ENCODE peak calls at places on chromosomes 7 and 10, in six cellular contexts. C is uterus, N is bronchial epithelial cell, Q is mammary epithelial cell, I is fibroblast of the aortic adventitia, S is hepatocyte. X is an unnamed sample.

GRCh38 chr7:88686468-88687229 is 72.9 kb upstream of the ZNF804B start:
- DNase-seq in Q (no peak), N (no peak), I (no peak), S (no peak), C (no peak), X (no peak)

GRCh38 chr7:56079450-56080185 is 13.1 kb downstream of the PHKG1 start:
- DNase-seq in C (peak), N (peak), I (peak), Q (no peak), S (no peak), X (no peak)

GRCh38 chr10:84606428-84606827 is 278.0 kb downstream of the CCSER2 start:
- DNase-seq in Q (no peak), C (no peak), S (no peak), N (no peak), I (no peak), X (no peak)

GRCh38 chr10:25675615-25676014 is 258.4 kb upstream of the MYO3A start:
- DNase-seq in C (no peak), Q (no peak), S (no peak), N (no peak), I (no peak), X (no peak)

GRCh38 chr10:96345250-96345649 is 13.6 kb downstream of the OPALIN start:
- DNase-seq in C (no peak), N (no peak), S (no peak), Q (no peak), I (no peak), X (no peak)

GRCh38 chr7:46162582-46162981 is 241.5 kb upstream of the IGFBP3 start:
- DNase-seq in S (no peak), Q (peak), C (no peak), I (peak), N (peak), X (no peak)

GRCh38 chr10:8369666-8370065 is 315.2 kb downstream of the GATA3 start:
- DNase-seq in Q (peak), C (no peak), N (peak), I (peak), S (no peak), X (no peak)

GRCh38 chr10:50393784-50394183 is 142.5 kb upstream of the ASAH2 start:
- DNase-seq in S (peak), N (peak), I (peak), Q (no peak), C (no peak), X (no peak)

GRCh38 chr7:749121-749520 is 22.0 kb upstream of the PRKAR1B start:
- DNase-seq in I (peak), S (no peak), Q (no peak), N (no peak), C (no peak), X (no peak)

GRCh38 chr7:157618091-157618726 is 281.4 kb downstream of the DNAJB6 start:
- DNase-seq in C (no peak), N (no peak), Q (no peak), I (no peak), S (no peak), X (no peak)

GRCh38 chr10:18918545-18918944 is 130.1 kb upstream of the MALRD1 start:
- DNase-seq in N (peak), Q (peak), I (peak), C (no peak), S (peak), X (no peak)

GRCh38 chr7:66198956-66199355 is 6.2 kb upstream of the TPST1 start:
- DNase-seq in S (no peak), C (no peak), Q (no peak), I (no peak), N (no peak), X (no peak)

GRCh38 chr7:38185395-38185920 is 7.4 kb downstream of the STARD3NL start:
- DNase-seq in C (no peak), I (no peak), S (no peak), N (no peak), Q (no peak), X (no peak)

GRCh38 chr10:124977161-124977560 is 35.2 kb downstream of the ZRANB1 start:
- DNase-seq in N (no peak), S (no peak), C (no peak), I (no peak), Q (no peak), X (no peak)

GRCh38 chr10:132231656-132232552 is 45.2 kb downstream of the DPYSL4 start:
- DNase-seq in I (no peak), Q (no peak), N (no peak), C (no peak), S (no peak), X (peak)

GRCh38 chr10:22252286-22252800 is 34.5 kb upstream of the EBLN1 start:
- DNase-seq in N (peak), C (peak), I (peak), S (peak), Q (peak), X (peak)

GRCh38 chr10:6987536-6987945 is 407.5 kb upstream of the PRKCQ start:
- DNase-seq in S (no peak), C (no peak), Q (no peak), I (no peak), N (no peak), X (no peak)

GRCh38 chr10:132325969-132326889 is 5.8 kb upstream of the LRRC27 start:
- DNase-seq in Q (no peak), S (no peak), I (no peak), C (no peak), N (no peak), X (no peak)

GRCh38 chr10:129741978-129742741 is 221.9 kb downstream of the EBF3 start:
- DNase-seq in S (no peak), N (no peak), I (no peak), C (no peak), Q (no peak), X (no peak)

GRCh38 chr7:105769951-105770628 is 106.3 kb downstream of the ATXN7L1 start:
- DNase-seq in Q (no peak), S (no peak), N (no peak), C (no peak), I (peak), X (no peak)

GRCh38 chr10:97095701-97096300 is 90.0 kb downstream of the SLIT1 start:
- DNase-seq in N (no peak), I (no peak), S (no peak), Q (no peak), C (no peak), X (no peak)

GRCh38 chr7:105826143-105826542 is 50.3 kb downstream of the ATXN7L1 start:
- DNase-seq in N (no peak), Q (no peak), C (no peak), S (no peak), I (peak), X (no peak)

GRCh38 chr10:78515037-78515872 is 481.6 kb downstream of the RPS24 start:
- DNase-seq in I (peak), Q (no peak), S (no peak), N (no peak), C (peak), X (no peak)

GRCh38 chr7:51764981-51765380 is 448.4 kb upstream of the COBL start:
- DNase-seq in Q (no peak), C (no peak), I (no peak), S (peak), N (no peak), X (no peak)

GRCh38 chr10:535051-535450 is 154.4 kb downstream of the DIP2C start:
- DNase-seq in N (no peak), Q (no peak), S (no peak), C (no peak), I (no peak), X (no peak)

GRCh38 chr10:5779753-5780152 is 33.5 kb downstream of the GDI2 start:
- DNase-seq in C (no peak), Q (no peak), S (no peak), N (no peak), I (no peak), X (no peak)

GRCh38 chr7:157508477-157508881 is 171.7 kb downstream of the DNAJB6 start:
- DNase-seq in S (no peak), I (no peak), N (no peak), C (no peak), Q (no peak), X (no peak)

GRCh38 chr7:30543815-30544525 is 39.3 kb upstream of the GGCT start:
- DNase-seq in C (no peak), I (no peak), S (no peak), N (no peak), Q (no peak), X (no peak)

GRCh38 chr7:143884978-143885559 is 16.9 kb downstream of the TCAF1 start:
- DNase-seq in N (no peak), Q (no peak), I (peak), C (peak), S (peak), X (no peak)

GRCh38 chr7:127927339-127927679 is 103.9 kb downstream of the LRRC4 start:
- DNase-seq in C (no peak), N (no peak), I (peak), S (no peak), Q (no peak), X (no peak)

GRCh38 chr10:102146971-102147428 is 5.2 kb upstream of the NOLC1 start:
- DNase-seq in N (no peak), C (no peak), Q (no peak), S (no peak), I (no peak), X (no peak)

GRCh38 chr10:77359287-77359691 is 278.3 kb downstream of the KCNMA1 start:
- DNase-seq in I (no peak), S (no peak), N (no peak), Q (no peak), C (no peak), X (no peak)

GRCh38 chr10:89869180-89869579 is 167.8 kb downstream of the KIF20B start:
- DNase-seq in I (peak), N (no peak), Q (no peak), C (no peak), S (peak), X (no peak)

GRCh38 chr10:29908977-29909376 is 150.4 kb downstream of the JCAD start:
- DNase-seq in S (peak), N (no peak), I (no peak), C (no peak), Q (peak), X (no peak)

DNA sequence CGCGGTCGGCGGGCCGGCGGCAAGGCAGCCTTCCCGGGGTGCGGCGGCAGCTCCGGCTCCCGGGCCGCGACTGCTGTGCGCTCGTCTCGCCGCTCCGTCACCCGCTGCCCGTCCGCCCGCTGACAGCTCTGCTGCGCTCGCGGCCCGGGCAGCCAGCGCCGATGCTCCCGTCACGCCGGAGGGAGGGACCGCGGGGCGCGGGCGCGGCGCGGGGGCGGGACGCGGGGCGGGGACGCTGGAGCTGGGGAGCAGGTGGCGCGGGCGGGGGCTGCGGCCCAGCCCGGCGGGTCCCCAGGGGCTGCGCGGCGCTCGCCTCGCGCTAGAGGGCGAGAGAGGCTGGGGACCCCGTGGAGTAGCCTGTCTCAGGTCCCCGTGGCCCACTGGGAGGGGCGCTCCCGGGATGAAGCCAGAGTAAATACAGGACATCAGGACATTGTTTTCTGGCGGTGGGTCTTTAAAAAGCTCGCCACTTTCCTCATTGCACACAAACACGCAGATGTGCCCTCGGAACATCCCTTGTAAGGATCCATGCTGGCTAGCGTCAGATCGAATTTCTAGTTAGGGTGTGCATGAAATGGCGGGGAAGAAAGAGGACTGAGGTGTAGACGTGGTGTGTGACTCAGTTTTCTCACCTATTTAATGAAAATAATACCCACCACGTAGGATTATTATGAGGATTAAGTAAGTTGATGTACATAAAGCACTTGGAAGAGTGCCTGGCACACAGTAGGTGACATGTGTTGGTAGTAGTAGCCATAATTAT is at the start of gene ELAPOR2:
- DNase-seq in S (peak), C (peak), Q (peak), I (peak), N (peak), X (peak)
- TF ChIP-seq CTCF in S (peak), C (peak), Q (no peak), I (peak), N (no peak), X (no peak)

GRCh38 chr10:72356987-72357386 is 2.3 kb upstream of the DNAJB12 start:
- DNase-seq in N (no peak), Q (no peak), S (no peak), I (no peak), C (no peak), X (no peak)

GRCh38 chr10:72356115-72356514 is 1.4 kb upstream of the DNAJB12 start:
- DNase-seq in Q (no peak), N (no peak), S (no peak), I (no peak), C (no peak), X (no peak)

GRCh38 chr10:72353963-72354355 is 760 bp downstream of the DNAJB12 start:
- DNase-seq in C (no peak), Q (no peak), S (peak), N (no peak), I (peak), X (no peak)

GRCh38 chr10:72354356-72355213 is at the start of gene DNAJB12:
- DNase-seq in S (peak), C (peak), Q (peak), I (peak), N (peak), X (peak)

GRCh38 chr10:72355214-72355555 is 466 bp upstream of the DNAJB12 start:
- DNase-seq in Q (no peak), C (no peak), S (no peak), N (no peak), I (no peak), X (no peak)
- TF ChIP-seq CTCF in Q (no peak), C (no peak), S (no peak), N (no peak), I (no peak), X (no peak)

GRCh38 chr10:32139223-32140073 is 83.2 kb upstream of the KIF5B start:
- DNase-seq in Q (peak), C (peak), N (peak), S (peak), I (peak), X (no peak)
- TF ChIP-seq CTCF in Q (peak), C (no peak), N (peak), S (no peak), I (peak), X (no peak)

DNA sequence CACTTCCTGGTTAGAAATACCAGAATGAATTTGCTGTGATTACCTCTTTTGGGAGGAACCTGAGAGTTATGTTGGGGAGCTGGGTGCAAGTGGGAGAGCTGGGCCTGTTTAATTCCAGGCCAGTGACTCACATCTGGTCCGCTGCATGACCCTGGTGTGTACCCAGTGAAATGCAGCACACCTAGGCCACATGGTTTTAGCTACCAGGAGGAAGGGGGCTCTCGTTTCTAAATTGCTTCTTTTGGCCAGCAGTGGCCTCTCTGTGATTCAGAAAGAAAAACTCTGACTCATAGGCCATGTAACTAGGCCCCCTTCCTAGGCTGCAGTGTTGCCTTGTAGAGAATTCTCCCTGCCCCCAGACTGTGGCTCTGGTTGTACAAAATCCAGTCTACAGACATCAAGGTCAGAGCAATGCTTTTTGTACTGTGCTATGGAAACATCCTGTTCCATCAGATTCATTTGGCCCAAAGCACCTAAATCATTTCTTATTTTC is 6.7 kb downstream of the AGFG2 start:
- DNase-seq in I (peak), S (peak), N (peak), Q (peak), C (peak), X (no peak)
- TF ChIP-seq CTCF in I (peak), S (no peak), N (no peak), Q (no peak), C (peak), X (no peak)

GRCh38 chr10:123678376-123678775 is 12.2 kb downstream of the GPR26 start:
- DNase-seq in C (no peak), Q (no peak), S (no peak), N (no peak), I (no peak), X (no peak)
- TF ChIP-seq CTCF in C (no peak), Q (no peak), S (no peak), N (no peak), I (no peak), X (no peak)

GRCh38 chr7:95318501-95318900 is 5.8 kb downstream of the PON1 start:
- DNase-seq in Q (no peak), S (no peak), I (no peak), C (no peak), N (no peak), X (no peak)
- TF ChIP-seq CTCF in Q (no peak), S (no peak), I (no peak), C (no peak), N (no peak), X (no peak)

GRCh38 chr10:48474764-48475365 is 130.0 kb downstream of the ARHGAP22 start:
- DNase-seq in I (no peak), N (no peak), S (no peak), C (no peak), Q (no peak), X (no peak)

GRCh38 chr10:48473704-48474103 is 131.2 kb downstream of the ARHGAP22 start:
- DNase-seq in C (no peak), I (no peak), Q (no peak), S (no peak), N (no peak), X (peak)

GRCh38 chr10:48470115-48470892 is 134.6 kb downstream of the ARHGAP22 start:
- DNase-seq in C (no peak), Q (no peak), I (no peak), S (peak), N (no peak), X (peak)

GRCh38 chr10:48470893-48471805 is 133.7 kb downstream of the ARHGAP22 start:
- DNase-seq in N (peak), I (no peak), C (no peak), Q (peak), S (no peak), X (peak)

GRCh38 chr10:48472670-48473069 is 132.2 kb downstream of the ARHGAP22 start:
- DNase-seq in S (no peak), Q (no peak), I (no peak), C (no peak), N (peak), X (no peak)
- TF ChIP-seq CTCF in S (no peak), Q (no peak), I (no peak), C (no peak), N (no peak), X (no peak)

GRCh38 chr10:71303569-71303907 is 15.5 kb upstream of the SLC29A3 start:
- DNase-seq in I (no peak), S (no peak), Q (no peak), C (no peak), N (no peak), X (no peak)
- TF ChIP-seq CTCF in I (no peak), S (no peak), Q (no peak), C (no peak), N (no peak), X (no peak)

GRCh38 chr7:158880973-158881372 is 24.6 kb downstream of the DYNC2I1 start:
- DNase-seq in N (no peak), I (no peak), Q (no peak), S (no peak), C (no peak), X (no peak)

GRCh38 chr7:158887594-158887993 is 31.2 kb downstream of the DYNC2I1 start:
- DNase-seq in S (no peak), I (peak), N (no peak), Q (no peak), C (no peak), X (no peak)

GRCh38 chr7:158881731-158882130 is 25.4 kb downstream of the DYNC2I1 start:
- DNase-seq in S (no peak), Q (no peak), I (no peak), C (no peak), N (no peak), X (no peak)

DNA sequence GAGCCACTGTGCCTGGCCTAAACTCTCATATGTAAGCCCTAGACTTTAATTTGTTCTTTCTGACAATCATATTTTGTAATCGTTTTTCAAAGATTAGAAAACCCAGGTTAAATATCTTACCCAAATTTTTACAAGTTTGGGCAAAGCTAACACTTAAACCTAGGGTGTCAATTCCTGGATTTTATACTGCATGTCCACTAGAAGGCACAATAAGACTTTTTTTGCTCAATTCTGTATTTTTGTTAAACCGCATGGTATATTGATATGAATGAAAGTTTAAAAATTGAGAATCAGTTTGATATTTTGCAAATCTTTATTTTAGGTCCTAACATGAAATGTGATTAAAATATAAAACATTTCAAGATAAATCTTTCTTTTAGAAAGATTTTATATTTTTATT is 29.3 kb downstream of the DYNC2I1 start:
- DNase-seq in C (no peak), Q (no peak), S (no peak), N (peak), I (peak), X (no peak)
- TF ChIP-seq CTCF in C (peak), Q (peak), S (peak), N (no peak), I (peak), X (no peak)